ENCODE peak calls at places on chromosomes 6 and 20, in ten cellular contexts. W is NCI-H524; L is activated T-helper 2 cell treated with anti-CD3 and anti-CD28 coated beads, Interferon-gamma antibody, Interleukin-2, Interleukin-4, amounts not matched to agents 10 μg/mL and 5 μg/mL and 100 μg/mL, durations not matched to agents 14 hours and 24 hours and 36 hours; S is activated naive CD4-positive, alpha-beta T cell; A is caudate nucleus; R is RPMI7951; O is mesendoderm; I is endodermal cell; G is glomerular endothelial cell; N is heart right ventricle. K is an unnamed sample.

GRCh38 chr20:32578840-32579239 is 6.3 kb downstream of the NOL4L start:
- DNase-seq in G (no peak), W (peak), O (no peak), A (no peak), S (no peak), R (no peak), L (no peak), I (no peak), N (no peak), K (no peak)

GRCh38 chr6:33770833-33771341 is 18.0 kb downstream of the LEMD2 start:
- DNase-seq in I (no peak), G (no peak), N (no peak), O (no peak), A (no peak), L (no peak), W (no peak), S (no peak), R (no peak), K (no peak)

GRCh38 chr6:108432792-108433191 is 127.9 kb upstream of the FOXO3 start:
- DNase-seq in N (peak), O (peak), S (no peak), L (no peak), A (no peak), R (peak), G (no peak), I (no peak), W (no peak), K (no peak)

GRCh38 chr20:16434087-16434664 is 139.1 kb downstream of the KIF16B start:
- DNase-seq in L (peak), N (peak), R (peak), O (peak), A (peak), I (peak), G (no peak), W (peak), S (peak), K (peak)

GRCh38 chr6:155106456-155107107 is 111.5 kb downstream of the TIAM2 start:
- DNase-seq in I (peak), S (no peak), G (no peak), O (no peak), W (no peak), N (no peak), L (no peak), R (peak), A (no peak), K (no peak)

GRCh38 chr6:130520801-130521200 is 155.0 kb downstream of the TMEM200A start:
- DNase-seq in I (no peak), S (no peak), N (no peak), O (no peak), W (no peak), R (no peak), L (no peak), G (no peak), A (no peak), K (no peak)

GRCh38 chr6:169161572-169162167 is 92.0 kb downstream of the THBS2 start:
- DNase-seq in I (peak), A (no peak), L (no peak), W (no peak), G (no peak), S (no peak), R (no peak), N (no peak), O (no peak), K (no peak)

GRCh38 chr6:7505196-7505699 is 36.2 kb upstream of the DSP start:
- DNase-seq in S (no peak), N (peak), W (peak), R (peak), A (peak), O (peak), I (peak), G (no peak), L (no peak), K (no peak)

GRCh38 chr6:7146079-7146828 is 38.5 kb downstream of the RREB1 start:
- DNase-seq in G (no peak), N (peak), I (peak), L (no peak), W (no peak), A (no peak), R (peak), O (peak), S (peak), K (no peak)

GRCh38 chr6:83370607-83371006 is 60.2 kb downstream of the ME1 start:
- DNase-seq in I (no peak), W (no peak), O (no peak), G (no peak), N (no peak), R (no peak), S (no peak), A (no peak), L (no peak), K (no peak)

GRCh38 chr20:22686097-22686496 is 101.7 kb upstream of the FOXA2 start:
- DNase-seq in R (peak), W (no peak), L (no peak), G (no peak), O (peak), A (no peak), S (no peak), I (peak), N (peak), K (no peak)

GRCh38 chr6:157552171-157552747 is 171.3 kb downstream of the ZDHHC14 start:
- DNase-seq in G (no peak), R (no peak), A (no peak), O (peak), W (no peak), L (no peak), S (no peak), I (peak), N (no peak), K (no peak)

GRCh38 chr20:24877652-24878051 is 71.4 kb upstream of the CST7 start:
- DNase-seq in G (no peak), W (no peak), A (no peak), L (no peak), S (no peak), O (no peak), R (no peak), I (no peak), N (no peak), K (no peak)

GRCh38 chr20:37294262-37294981 is 5.0 kb downstream of the MANBAL start:
- DNase-seq in R (peak), A (no peak), N (no peak), O (no peak), G (no peak), L (no peak), I (no peak), S (no peak), W (no peak), K (no peak)